ENCODE peak calls at places on chromosomes 3 and 15, in ten cellular contexts. F, W, P, D, Y, S, A, X, T and N are unnamed samples.

GRCh38 chr3:74906181-74906580 is 291.7 kb upstream of the CNTN3 start:
- DNase-seq in F (no peak), W (no peak), P (no peak), D (no peak), Y (no peak), S (no peak), A (no peak), X (no peak), T (no peak), N (no peak)

GRCh38 chr15:75036269-75036668 is 12.9 kb downstream of the PPCDC start:
- DNase-seq in F (no peak), W (peak), P (no peak), D (peak), Y (no peak), S (peak), A (peak), X (no peak), T (peak), N (no peak)

GRCh38 chr3:165643433-165643824 is 193.8 kb downstream of the BCHE start:
- DNase-seq in F (peak), W (peak), P (peak), D (no peak), Y (peak), S (peak), A (peak), X (no peak), T (peak), N (no peak)

GRCh38 chr15:82936966-82937647 is 15.4 kb downstream of the HOMER2 start:
- DNase-seq in F (no peak), W (peak), P (no peak), D (no peak), Y (peak), S (peak), A (peak), X (peak), T (no peak), N (no peak)

GRCh38 chr3:44184319-44184953 is 57.2 kb upstream of the TOPAZ1 start:
- DNase-seq in F (peak), W (no peak), P (no peak), D (no peak), Y (no peak), S (no peak), A (no peak), X (no peak), T (no peak), N (peak)

GRCh38 chr3:71512544-71512943 is 71.0 kb downstream of the FOXP1 start:
- DNase-seq in F (no peak), W (no peak), P (no peak), D (no peak), Y (no peak), S (no peak), A (no peak), X (no peak), T (no peak), N (no peak)

GRCh38 chr3:53102601-53103147 is 27.6 kb downstream of the RFT1 start:
- DNase-seq in F (no peak), W (no peak), P (no peak), D (no peak), Y (no peak), S (no peak), A (no peak), X (no peak), T (no peak), N (no peak)

GRCh38 chr3:165491487-165491886 is 295.3 kb upstream of the SLITRK3 start:
- DNase-seq in F (no peak), W (no peak), P (no peak), D (no peak), Y (no peak), S (no peak), A (no peak), X (no peak), T (peak), N (no peak)

GRCh38 chr3:142981108-142981507 is 17.6 kb upstream of the PAQR9 start:
- DNase-seq in F (no peak), W (no peak), P (no peak), D (no peak), Y (no peak), S (no peak), A (peak), X (no peak), T (no peak), N (no peak)

GRCh38 chr15:33700695-33701303 is 267.5 kb upstream of the CHRM5 start:
- DNase-seq in F (peak), W (peak), P (peak), D (peak), Y (peak), S (peak), A (peak), X (peak), T (peak), N (peak)

GRCh38 chr3:158352551-158352950 is 218.4 kb upstream of the MLF1 start:
- DNase-seq in F (no peak), W (no peak), P (no peak), D (no peak), Y (no peak), S (no peak), A (no peak), X (no peak), T (no peak), N (no peak)

GRCh38 chr3:143040264-143040879 is 39.0 kb downstream of the U2SURP start:
- DNase-seq in F (peak), W (no peak), P (peak), D (no peak), Y (peak), S (peak), A (peak), X (no peak), T (peak), N (no peak)